ENCODE peak calls at places on chromosome 20, in eight cellular contexts. One of them, this sample, is unnamed.

GRCh38 chr20:53692465-53693067 is 98.9 kb upstream of the ZNF217 start:
- DNase-seq in WERI-Rb-1: no peak
- DNase-seq in SJSA1: no peak
- DNase-seq in ovary: no peak
- DNase-seq in SK-N-SH: no peak
- DNase-seq in stomach: no peak
- DNase-seq in mammary epithelial cell: no peak
- DNase-seq in heart left ventricle: no peak
- DNase-seq in this sample: no peak

GRCh38 chr20:46074006-46074405 is 15.8 kb downstream of the NCOA5 start:
- DNase-seq in SJSA1: no peak
- DNase-seq in stomach: no peak
- DNase-seq in SK-N-SH: no peak
- DNase-seq in mammary epithelial cell: no peak
- DNase-seq in ovary: no peak
- DNase-seq in WERI-Rb-1: no peak
- DNase-seq in heart left ventricle: no peak
- DNase-seq in this sample: no peak

GRCh38 chr20:13819885-13820645 is 35.2 kb downstream of the NDUFAF5 start:
- DNase-seq in stomach: peak
- DNase-seq in heart left ventricle: no peak
- DNase-seq in SJSA1: no peak
- DNase-seq in SK-N-SH: peak
- DNase-seq in mammary epithelial cell: peak
- DNase-seq in WERI-Rb-1: no peak
- DNase-seq in ovary: peak
- DNase-seq in this sample: no peak

GRCh38 chr20:50613438-50614169 is 77.7 kb downstream of the RIPOR3 start:
- DNase-seq in ovary: no peak
- DNase-seq in stomach: no peak
- DNase-seq in SJSA1: no peak
- DNase-seq in heart left ventricle: no peak
- DNase-seq in SK-N-SH: no peak
- DNase-seq in mammary epithelial cell: no peak
- DNase-seq in WERI-Rb-1: no peak
- DNase-seq in this sample: no peak

GRCh38 chr20:35757098-35757705 is 14.6 kb upstream of the PHF20 start:
- DNase-seq in stomach: no peak
- DNase-seq in SJSA1: no peak
- DNase-seq in mammary epithelial cell: no peak
- DNase-seq in ovary: no peak
- DNase-seq in heart left ventricle: no peak
- DNase-seq in WERI-Rb-1: no peak
- DNase-seq in SK-N-SH: no peak
- DNase-seq in this sample: no peak

GRCh38 chr20:10213526-10213925 is 5.1 kb upstream of the SNAP25 start:
- DNase-seq in mammary epithelial cell: no peak
- DNase-seq in SJSA1: no peak
- DNase-seq in heart left ventricle: no peak
- DNase-seq in SK-N-SH: no peak
- DNase-seq in stomach: no peak
- DNase-seq in WERI-Rb-1: peak
- DNase-seq in ovary: no peak
- DNase-seq in this sample: no peak

GRCh38 chr20:22795455-22795854 is 211.1 kb upstream of the FOXA2 start:
- DNase-seq in SK-N-SH: no peak
- DNase-seq in ovary: no peak
- DNase-seq in stomach: no peak
- DNase-seq in mammary epithelial cell: no peak
- DNase-seq in heart left ventricle: no peak
- DNase-seq in SJSA1: no peak
- DNase-seq in WERI-Rb-1: no peak
- DNase-seq in this sample: no peak

GRCh38 chr20:57394087-57395082 is 3.2 kb downstream of the RBM38 start:
- DNase-seq in stomach: no peak
- DNase-seq in SJSA1: no peak
- DNase-seq in heart left ventricle: peak
- DNase-seq in SK-N-SH: no peak
- DNase-seq in mammary epithelial cell: no peak
- DNase-seq in WERI-Rb-1: no peak
- DNase-seq in ovary: peak
- DNase-seq in this sample: no peak

GRCh38 chr20:46088409-46089075 is 1.2 kb downstream of the NCOA5 start:
- DNase-seq in ovary: no peak
- DNase-seq in heart left ventricle: no peak
- DNase-seq in mammary epithelial cell: peak
- DNase-seq in stomach: no peak
- DNase-seq in SJSA1: no peak
- DNase-seq in WERI-Rb-1: no peak
- DNase-seq in SK-N-SH: no peak
- DNase-seq in this sample: no peak

GRCh38 chr20:21981607-21982344 is 276.3 kb downstream of the PAX1 start:
- DNase-seq in WERI-Rb-1: no peak
- DNase-seq in heart left ventricle: no peak
- DNase-seq in mammary epithelial cell: no peak
- DNase-seq in stomach: no peak
- DNase-seq in SJSA1: no peak
- DNase-seq in SK-N-SH: no peak
- DNase-seq in ovary: no peak
- DNase-seq in this sample: no peak

GRCh38 chr20:56630506-56631317 is 1.6 kb downstream of the TFAP2C start:
- DNase-seq in heart left ventricle: no peak
- DNase-seq in SK-N-SH: peak
- DNase-seq in WERI-Rb-1: no peak
- DNase-seq in ovary: no peak
- DNase-seq in stomach: no peak
- DNase-seq in SJSA1: no peak
- DNase-seq in mammary epithelial cell: peak
- DNase-seq in this sample: no peak

GRCh38 chr20:16314320-16314719 is 258.9 kb downstream of the KIF16B start:
- DNase-seq in WERI-Rb-1: no peak
- DNase-seq in SJSA1: no peak
- DNase-seq in stomach: no peak
- DNase-seq in heart left ventricle: no peak
- DNase-seq in mammary epithelial cell: no peak
- DNase-seq in SK-N-SH: no peak
- DNase-seq in ovary: no peak
- DNase-seq in this sample: no peak

GRCh38 chr20:52572687-52573086 is 381.1 kb upstream of the ZFP64 start:
- DNase-seq in ovary: no peak
- DNase-seq in SK-N-SH: no peak
- DNase-seq in WERI-Rb-1: no peak
- DNase-seq in mammary epithelial cell: no peak
- DNase-seq in SJSA1: no peak
- DNase-seq in stomach: no peak
- DNase-seq in heart left ventricle: no peak
- DNase-seq in this sample: no peak

GRCh38 chr20:45153147-45153546 is 21.6 kb upstream of the PI3 start:
- DNase-seq in heart left ventricle: no peak
- DNase-seq in mammary epithelial cell: no peak
- DNase-seq in SK-N-SH: no peak
- DNase-seq in WERI-Rb-1: peak
- DNase-seq in SJSA1: no peak
- DNase-seq in ovary: no peak
- DNase-seq in stomach: no peak
- DNase-seq in this sample: no peak

GRCh38 chr20:24993337-24994185 is 1.0 kb upstream of the APMAP start:
- DNase-seq in SJSA1: peak
- DNase-seq in mammary epithelial cell: peak
- DNase-seq in heart left ventricle: no peak
- DNase-seq in WERI-Rb-1: peak
- DNase-seq in ovary: no peak
- DNase-seq in stomach: no peak
- DNase-seq in SK-N-SH: no peak
- DNase-seq in this sample: no peak

GRCh38 chr20:815914-816606 is 17.5 kb upstream of the FAM110A start:
- DNase-seq in stomach: peak
- DNase-seq in SJSA1: no peak
- DNase-seq in WERI-Rb-1: peak
- DNase-seq in heart left ventricle: no peak
- DNase-seq in SK-N-SH: peak
- DNase-seq in mammary epithelial cell: peak
- DNase-seq in ovary: peak
- DNase-seq in this sample: peak

GRCh38 chr20:52056203-52057062 is 135.1 kb downstream of the ZFP64 start:
- DNase-seq in ovary: no peak
- DNase-seq in SJSA1: peak
- DNase-seq in stomach: no peak
- DNase-seq in mammary epithelial cell: peak
- DNase-seq in SK-N-SH: no peak
- DNase-seq in heart left ventricle: no peak
- DNase-seq in WERI-Rb-1: no peak
- DNase-seq in this sample: no peak

GRCh38 chr20:10637062-10637559 is 36.7 kb downstream of the JAG1 start:
- DNase-seq in SK-N-SH: no peak
- DNase-seq in WERI-Rb-1: no peak
- DNase-seq in SJSA1: no peak
- DNase-seq in ovary: peak
- DNase-seq in heart left ventricle: no peak
- DNase-seq in stomach: no peak
- DNase-seq in mammary epithelial cell: peak
- DNase-seq in this sample: no peak

GRCh38 chr20:23397961-23398360 is 23.3 kb downstream of the NAPB start:
- DNase-seq in SJSA1: no peak
- DNase-seq in stomach: no peak
- DNase-seq in SK-N-SH: no peak
- DNase-seq in heart left ventricle: no peak
- DNase-seq in WERI-Rb-1: no peak
- DNase-seq in ovary: no peak
- DNase-seq in mammary epithelial cell: no peak
- DNase-seq in this sample: no peak

GRCh38 chr20:58428364-58428763 is 39.3 kb downstream of the VAPB start:
- DNase-seq in WERI-Rb-1: no peak
- DNase-seq in SK-N-SH: no peak
- DNase-seq in ovary: no peak
- DNase-seq in mammary epithelial cell: no peak
- DNase-seq in heart left ventricle: no peak
- DNase-seq in SJSA1: no peak
- DNase-seq in stomach: no peak
- DNase-seq in this sample: no peak

GRCh38 chr20:61268024-61268423 is 16.0 kb downstream of the CDH4 start:
- DNase-seq in ovary: no peak
- DNase-seq in WERI-Rb-1: no peak
- DNase-seq in mammary epithelial cell: no peak
- DNase-seq in heart left ventricle: no peak
- DNase-seq in SJSA1: no peak
- DNase-seq in stomach: no peak
- DNase-seq in SK-N-SH: no peak
- DNase-seq in this sample: no peak

GRCh38 chr20:20731945-20732296 is 19.5 kb upstream of the RALGAPA2 start:
- DNase-seq in ovary: no peak
- DNase-seq in heart left ventricle: no peak
- DNase-seq in SJSA1: no peak
- DNase-seq in WERI-Rb-1: no peak
- DNase-seq in mammary epithelial cell: peak
- DNase-seq in SK-N-SH: no peak
- DNase-seq in stomach: no peak
- DNase-seq in this sample: no peak
- H3K27ac ChIP-seq in ovary: no peak
- H3K27ac ChIP-seq in heart left ventricle: peak
- H3K27ac ChIP-seq in SJSA1: no peak
- H3K27ac ChIP-seq in WERI-Rb-1: no peak
- H3K27ac ChIP-seq in mammary epithelial cell: no peak
- H3K27ac ChIP-seq in SK-N-SH: no peak
- H3K27ac ChIP-seq in stomach: no peak
- H3K27ac ChIP-seq in this sample: no peak

GRCh38 chr20:37283530-37284195 is 5.8 kb upstream of the MANBAL start:
- DNase-seq in mammary epithelial cell: no peak
- DNase-seq in WERI-Rb-1: no peak
- DNase-seq in ovary: no peak
- DNase-seq in SJSA1: no peak
- DNase-seq in stomach: no peak
- DNase-seq in heart left ventricle: no peak
- DNase-seq in SK-N-SH: no peak
- DNase-seq in this sample: no peak

GRCh38 chr20:37279820-37280219 is 9.6 kb upstream of the MANBAL start:
- DNase-seq in heart left ventricle: no peak
- DNase-seq in mammary epithelial cell: no peak
- DNase-seq in SJSA1: no peak
- DNase-seq in WERI-Rb-1: no peak
- DNase-seq in SK-N-SH: no peak
- DNase-seq in ovary: no peak
- DNase-seq in stomach: no peak
- DNase-seq in this sample: no peak

GRCh38 chr20:37285664-37286374 is 3.6 kb upstream of the MANBAL start:
- DNase-seq in WERI-Rb-1: no peak
- DNase-seq in SK-N-SH: no peak
- DNase-seq in ovary: no peak
- DNase-seq in stomach: no peak
- DNase-seq in SJSA1: no peak
- DNase-seq in heart left ventricle: no peak
- DNase-seq in mammary epithelial cell: no peak
- DNase-seq in this sample: no peak

GRCh38 chr20:37284691-37285124 is 4.7 kb upstream of the MANBAL start:
- DNase-seq in mammary epithelial cell: no peak
- DNase-seq in SJSA1: no peak
- DNase-seq in SK-N-SH: no peak
- DNase-seq in heart left ventricle: no peak
- DNase-seq in stomach: no peak
- DNase-seq in WERI-Rb-1: no peak
- DNase-seq in ovary: no peak
- DNase-seq in this sample: no peak

DNA sequence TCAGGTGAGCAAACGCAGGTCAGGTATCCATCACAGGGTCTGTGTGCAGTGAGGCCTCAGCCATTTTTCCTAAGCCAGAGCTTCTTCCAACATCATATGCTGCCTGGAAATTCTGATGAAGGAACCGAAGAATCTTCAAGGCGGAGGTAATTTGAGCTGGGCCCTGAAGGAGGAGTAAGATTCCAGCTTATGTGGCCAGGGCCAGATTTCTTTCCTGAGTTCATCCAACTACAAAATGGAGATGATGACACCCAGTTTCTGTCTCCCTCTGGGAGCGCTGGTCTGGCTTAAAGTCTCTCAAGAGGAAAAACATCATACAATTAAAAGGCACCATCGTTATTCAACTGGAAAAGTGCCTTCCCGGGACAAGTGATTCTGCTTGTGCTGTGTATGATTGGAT is 6.9 kb upstream of the MANBAL start:
- DNase-seq in heart left ventricle: no peak
- DNase-seq in stomach: no peak
- DNase-seq in SJSA1: no peak
- DNase-seq in mammary epithelial cell: peak
- DNase-seq in ovary: no peak
- DNase-seq in WERI-Rb-1: peak
- DNase-seq in SK-N-SH: no peak
- DNase-seq in this sample: no peak
- H3K27ac ChIP-seq in heart left ventricle: no peak
- H3K27ac ChIP-seq in stomach: no peak
- H3K27ac ChIP-seq in SJSA1: no peak
- H3K27ac ChIP-seq in mammary epithelial cell: no peak
- H3K27ac ChIP-seq in ovary: no peak
- H3K27ac ChIP-seq in WERI-Rb-1: no peak
- H3K27ac ChIP-seq in SK-N-SH: peak
- H3K27ac ChIP-seq in this sample: no peak

GRCh38 chr20:5511082-5511481 is 194.3 kb upstream of the PROKR2 start:
- DNase-seq in SK-N-SH: no peak
- DNase-seq in SJSA1: no peak
- DNase-seq in heart left ventricle: no peak
- DNase-seq in WERI-Rb-1: no peak
- DNase-seq in stomach: no peak
- DNase-seq in mammary epithelial cell: no peak
- DNase-seq in ovary: no peak
- DNase-seq in this sample: no peak
- H3K27ac ChIP-seq in SK-N-SH: no peak
- H3K27ac ChIP-seq in SJSA1: no peak
- H3K27ac ChIP-seq in heart left ventricle: no peak
- H3K27ac ChIP-seq in WERI-Rb-1: no peak
- H3K27ac ChIP-seq in stomach: no peak
- H3K27ac ChIP-seq in mammary epithelial cell: no peak
- H3K27ac ChIP-seq in ovary: no peak
- H3K27ac ChIP-seq in this sample: no peak

GRCh38 chr20:38426498-38426897 is 8.6 kb downstream of the SNHG17 start:
- DNase-seq in SK-N-SH: no peak
- DNase-seq in heart left ventricle: no peak
- DNase-seq in SJSA1: no peak
- DNase-seq in WERI-Rb-1: no peak
- DNase-seq in ovary: no peak
- DNase-seq in mammary epithelial cell: no peak
- DNase-seq in stomach: no peak
- DNase-seq in this sample: no peak
- H3K27ac ChIP-seq in SK-N-SH: no peak
- H3K27ac ChIP-seq in heart left ventricle: no peak
- H3K27ac ChIP-seq in SJSA1: no peak
- H3K27ac ChIP-seq in WERI-Rb-1: no peak
- H3K27ac ChIP-seq in ovary: no peak
- H3K27ac ChIP-seq in mammary epithelial cell: no peak
- H3K27ac ChIP-seq in stomach: no peak
- H3K27ac ChIP-seq in this sample: no peak

This sample was measured in substantia nigra.